ENCODE peak calls at places on chromosomes 6 and 20, in six cellular contexts. H is HepG2, Z is Caco-2, I is adrenal gland, P is AG09309, L is GM12864. Y is an unnamed sample.

GRCh38 chr6:15690451-15690961 is 27.7 kb upstream of the DTNBP1 start:
- DNase-seq in H (no peak), Z (no peak), I (no peak), P (no peak), L (no peak), Y (no peak)

GRCh38 chr6:52598123-52598823 is 21.4 kb upstream of the TRAM2 start:
- DNase-seq in I (peak; percentile 85), P (no peak), H (peak; percentile 100), Z (peak; percentile 85), L (no peak), Y (peak; percentile 83)

GRCh38 chr6:43221774-43222101 is 7.5 kb downstream of the DNPH1 start:
- DNase-seq in I (no peak), Z (no peak), P (no peak), H (no peak), L (no peak), Y (no peak)

GRCh38 chr6:43833223-43833995 is 63.4 kb downstream of the VEGFA start:
- DNase-seq in Z (peak; percentile 82), P (no peak), I (no peak), L (no peak), H (peak; percentile 60), Y (no peak)

GRCh38 chr6:6858533-6858982 is 249.2 kb upstream of the RREB1 start:
- DNase-seq in Z (no peak), P (no peak), L (no peak), I (no peak), H (no peak), Y (no peak)

GRCh38 chr6:121620002-121620740 is 184.7 kb downstream of the GJA1 start:
- DNase-seq in P (no peak), I (no peak), Z (no peak), L (no peak), H (no peak), Y (no peak)

GRCh38 chr6:139777202-139777970 is 402.9 kb upstream of the CITED2 start:
- DNase-seq in I (no peak), Z (no peak), H (no peak), P (no peak), L (no peak), Y (no peak)

GRCh38 chr20:44745560-44746366 is at the start of gene KCNK15:
- DNase-seq in L (no peak), Z (peak; percentile 59), P (no peak), I (no peak), H (no peak), Y (no peak)

GRCh38 chr20:44489223-44489622 is 13.5 kb downstream of the TTPAL start:
- DNase-seq in H (no peak), L (no peak), Z (no peak), I (peak; percentile 48), P (no peak), Y (no peak)

GRCh38 chr6:90610671-90611542 is 24.0 kb upstream of the MAP3K7 start:
- DNase-seq in L (no peak), Z (no peak), H (no peak), I (no peak), P (no peak), Y (peak; percentile 10)

GRCh38 chr20:35166242-35166830 is 5.5 kb upstream of the PROCR start:
- DNase-seq in P (no peak), L (no peak), H (no peak), I (peak; percentile 80), Z (peak; percentile 30), Y (peak; percentile 62)
- H3K4me3 ChIP-seq in P (no peak overlapping the region), L (no peak overlapping the region), H (no peak overlapping the region), I (no peak overlapping the region), Z (no peak overlapping the region), Y (no peak overlapping the region)

GRCh38 chr20:56393133-56393472 is 658 bp downstream of the CSTF1 start:
- DNase-seq in L (no peak), H (no peak), Z (no peak), P (no peak), I (no peak), Y (peak; percentile 26)

GRCh38 chr20:56393653-56394052 is 1.2 kb downstream of the CSTF1 start:
- DNase-seq in H (no peak), L (no peak), I (no peak), Z (peak; percentile 33), P (no peak), Y (no peak)

GRCh38 chr20:56391037-56391436 is 978 bp downstream of the AURKA start:
- DNase-seq in Z (no peak), P (no peak), L (no peak), I (no peak), H (no peak), Y (no peak)

GRCh38 chr20:56391596-56392281 is at the start of gene AURKA:
- DNase-seq in L (no peak), P (no peak), H (peak; percentile 24), Z (no peak), I (no peak), Y (peak; percentile 10)

DNA sequence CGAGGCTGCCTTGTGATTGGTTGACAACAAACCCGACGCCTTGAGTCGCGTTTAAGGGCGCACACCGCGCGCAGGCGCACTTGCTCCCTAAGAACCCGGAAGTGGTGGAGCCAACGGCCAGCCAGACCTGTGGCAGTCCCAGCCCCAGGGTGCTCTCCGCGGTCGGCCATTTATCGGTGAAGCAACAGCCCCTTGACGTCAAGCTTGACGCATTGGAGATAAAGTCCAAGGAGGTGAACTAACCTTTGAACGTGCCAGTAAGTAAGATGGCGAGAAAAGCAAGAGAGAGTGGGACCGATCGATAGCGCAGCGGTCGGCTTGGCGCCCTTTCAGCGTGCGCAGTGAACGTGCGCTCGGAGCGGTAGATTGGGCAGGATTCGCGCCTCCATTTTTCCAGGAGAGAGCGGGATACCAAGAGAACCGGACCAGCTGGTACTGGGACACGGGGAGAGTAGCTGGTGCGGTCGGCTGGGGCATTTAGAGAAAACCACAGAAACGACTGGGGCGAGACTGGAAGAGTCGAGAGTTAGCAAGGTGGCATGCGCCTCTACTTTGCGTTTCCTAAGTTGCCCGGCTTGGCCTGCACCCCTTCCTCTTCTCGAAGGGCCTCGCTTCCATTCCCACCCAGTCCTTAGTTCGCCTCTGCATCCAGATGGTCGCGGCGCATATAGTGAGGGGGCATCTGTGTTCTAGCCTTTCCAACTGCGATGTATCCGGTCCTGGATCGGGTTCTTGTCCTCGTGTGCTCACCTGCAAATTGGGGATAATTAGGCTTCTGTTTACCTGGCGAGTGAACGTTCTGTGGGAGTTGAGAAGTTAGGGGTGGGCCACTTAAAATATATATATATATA is at the start of gene CSTF1:
- DNase-seq in I (peak; percentile 100), P (peak; percentile 98), Z (peak; percentile 100), H (peak; percentile 100), L (peak; percentile 99), Y (peak; percentile 100)
- H3K4me3 ChIP-seq in I (peak within 1 kb of the TSS; percentile 62), P (peak within 1 kb of the TSS; percentile 89), Z (peak within 1 kb of the TSS; percentile 80), H (peak within 1 kb of the TSS; percentile 92), L (peak within 1 kb of the TSS; percentile 96), Y (peak within 1 kb of the TSS; percentile 90)

GRCh38 chr20:2871111-2871465 is 2.2 kb upstream of the PTPRA start:
- DNase-seq in L (no peak), P (no peak), H (no peak), I (no peak), Z (no peak), Y (peak; percentile 45)

GRCh38 chr20:2872304-2873009 is 824 bp upstream of the PTPRA start:
- DNase-seq in I (peak; percentile 75), H (peak; percentile 63), L (no peak), P (no peak), Z (peak; percentile 69), Y (peak; percentile 50)

GRCh38 chr20:2873747-2874041 is 413 bp downstream of the PTPRA start:
- DNase-seq in I (peak; percentile 64), L (no peak), Z (peak; percentile 59), P (no peak), H (peak; percentile 55), Y (no peak)

GRCh38 chr20:2873010-2873746 is at the start of gene PTPRA:
- DNase-seq in P (peak; percentile 49), I (peak; percentile 96), L (peak; percentile 77), H (peak; percentile 91), Z (peak; percentile 95), Y (peak; percentile 92)

GRCh38 chr20:2871555-2872303 is 1.6 kb upstream of the PTPRA start:
- DNase-seq in Z (no peak), L (no peak), H (peak; percentile 36), P (no peak), I (no peak), Y (no peak)
- H3K4me3 ChIP-seq in Z (no peak overlapping the region), L (peak overlapping the region; percentile 82), H (peak overlapping the region; percentile 92), P (peak overlapping the region; percentile 55), I (no peak overlapping the region), Y (peak overlapping the region; percentile 89)

DNA sequence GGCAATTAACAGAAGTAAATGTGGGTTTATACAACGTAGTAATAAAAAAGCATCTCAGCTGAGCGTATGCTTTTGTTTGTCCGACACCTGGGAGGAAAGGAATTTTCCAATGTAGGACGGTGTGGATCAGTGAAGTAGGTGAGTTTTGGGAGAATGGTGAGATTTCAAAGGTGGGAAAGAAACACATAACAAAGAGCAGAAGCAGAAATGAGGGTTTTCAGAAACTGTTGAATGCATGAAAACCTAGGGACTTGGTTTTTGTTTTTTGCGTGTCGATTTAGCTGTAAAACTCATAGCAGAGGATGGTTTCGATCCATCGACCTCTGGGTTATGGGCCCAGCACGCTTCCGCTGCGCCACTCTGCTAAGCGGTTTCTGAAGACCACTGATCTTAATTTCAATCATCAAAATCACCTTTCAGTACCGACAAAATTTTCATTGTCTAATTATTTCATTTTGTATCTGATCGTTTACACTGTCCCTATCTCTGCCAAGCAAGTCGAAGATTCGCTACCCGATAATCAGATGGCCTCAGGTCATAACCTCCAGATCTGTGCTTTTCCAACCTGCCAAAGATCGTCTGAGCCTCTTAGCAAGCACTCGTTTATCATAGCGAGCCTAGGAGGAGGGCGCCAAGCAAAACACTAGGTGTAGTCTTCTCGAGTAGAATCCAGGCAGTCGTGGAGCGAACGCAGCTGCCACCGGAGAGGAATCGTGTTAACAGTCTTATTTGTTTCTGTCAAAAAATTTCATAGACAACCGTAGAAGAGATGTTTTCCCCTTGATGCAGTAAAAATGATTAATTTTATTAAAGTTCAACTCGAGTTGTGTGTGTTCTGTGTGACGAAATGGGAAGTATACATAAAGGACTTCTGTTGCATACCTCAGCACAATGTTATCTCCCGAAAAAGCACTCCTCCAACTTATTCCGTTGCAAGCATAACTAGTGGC is 20.9 kb upstream of the POM121L2 start:
- DNase-seq in I (no peak), H (peak; percentile 75), L (peak; percentile 36), P (peak; percentile 8), Z (peak; percentile 55), Y (peak; percentile 57)
- H3K4me3 ChIP-seq in I (no peak overlapping the region), H (peak overlapping the region; percentile 77), L (peak overlapping the region; percentile 36), P (peak overlapping the region; percentile 20), Z (peak overlapping the region; percentile 39), Y (peak overlapping the region; percentile 52)

Y was measured in fibroblast of pulmonary artery.